ENCODE peak calls at places on chromosomes 2 and 18, in seven cellular contexts. D, A, L, H, U, T and Z are unnamed samples.

GRCh38 chr18:54859667-54860421 is 31.6 kb downstream of the RAB27B start:
- DNase-seq in L (no peak), U (no peak), A (peak; percentile 15), D (no peak), T (no peak), H (no peak), Z (no peak)

GRCh38 chr18:48531979-48532378 is 6.9 kb upstream of the CTIF start:
- DNase-seq in U (no peak), A (no peak), T (no peak), D (no peak), H (no peak), L (no peak), Z (no peak)

GRCh38 chr18:63040788-63041410 is 278.7 kb downstream of the BCL2 start:
- DNase-seq in H (no peak), A (peak; percentile 5), D (no peak), L (no peak), U (no peak), T (no peak), Z (no peak)

GRCh38 chr18:8208716-8209115 is 400.5 kb upstream of the RAB12 start:
- DNase-seq in T (no peak), H (no peak), U (no peak), D (no peak), L (no peak), A (no peak), Z (no peak)

GRCh38 chr18:57705011-57705410 is 83.4 kb upstream of the NARS1 start:
- DNase-seq in D (no peak), U (no peak), A (no peak), T (no peak), L (no peak), H (no peak), Z (no peak)

GRCh38 chr2:218284106-218284811 is 8.0 kb downstream of the TMBIM1 start:
- DNase-seq in L (peak; percentile 83), T (no peak), A (peak; percentile 84), U (no peak), D (peak; percentile 75), H (peak; percentile 71), Z (peak; percentile 69)

GRCh38 chr2:693606-694005 is 16.4 kb upstream of the TMEM18 start:
- DNase-seq in H (no peak), L (no peak), U (no peak), T (no peak), D (no peak), A (no peak), Z (no peak)

GRCh38 chr2:97950329-97951154 is 45.2 kb downstream of the TMEM131 start:
- DNase-seq in H (no peak), U (no peak), A (peak; percentile 84), D (no peak), L (no peak), T (no peak), Z (no peak)

GRCh38 chr18:25895518-25895917 is 194.9 kb downstream of the SS18 start:
- DNase-seq in U (no peak), L (no peak), T (no peak), A (no peak), H (no peak), D (no peak), Z (no peak)

GRCh38 chr2:161124186-161124585 is 36.0 kb upstream of the TANK start:
- DNase-seq in H (no peak), A (no peak), U (no peak), T (no peak), L (no peak), D (no peak), Z (no peak)

GRCh38 chr2:237700583-237701032 is 73.2 kb downstream of the LRRFIP1 start:
- DNase-seq in D (no peak), U (peak; percentile 84), H (peak; percentile 66), T (no peak), L (no peak), A (peak; percentile 60), Z (no peak)

GRCh38 chr18:7596133-7596532 is 29.0 kb downstream of the PTPRM start:
- DNase-seq in A (peak; percentile 23), D (no peak), U (no peak), H (no peak), L (no peak), T (no peak), Z (no peak)

DNA sequence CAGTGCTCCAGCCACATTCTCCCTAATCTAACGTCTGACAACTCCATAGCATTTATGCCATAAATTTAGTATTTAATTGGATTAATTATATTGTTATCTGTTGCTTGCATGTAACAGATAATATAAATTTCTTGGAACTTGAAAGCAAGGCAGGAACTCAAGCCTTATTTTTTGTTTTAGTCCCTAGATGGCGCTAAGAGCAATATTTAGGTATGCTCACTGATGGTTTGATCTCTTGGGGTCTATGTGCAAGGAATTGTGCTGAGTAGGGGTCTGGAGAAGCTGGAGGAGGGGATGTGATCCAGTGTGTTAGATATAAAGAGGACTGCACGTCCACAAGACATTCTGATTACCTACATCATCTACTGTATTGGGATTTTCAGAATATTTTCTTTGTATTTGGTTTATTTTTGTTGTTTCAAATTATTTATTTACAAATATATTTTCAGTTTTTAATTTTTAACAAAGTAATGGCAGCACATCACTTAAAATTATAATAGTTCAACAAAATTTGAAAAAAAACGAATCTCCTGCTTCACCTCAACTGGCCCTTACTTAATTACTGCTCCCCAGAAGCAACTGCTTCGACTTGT is 32.8 kb downstream of the KATNAL2 start:
- DNase-seq in T (no peak), H (no peak), D (no peak), L (no peak), U (no peak), A (peak; percentile 36), Z (no peak)
- TF ChIP-seq CTCF in T (peak; percentile 62), H (peak; percentile 34), D (no peak), L (peak; percentile 51), U (peak; percentile 40), A (peak; percentile 39), Z (peak; percentile 21)

GRCh38 chr2:88451647-88452150 is 794 bp downstream of the FOXI3 start:
- DNase-seq in L (no peak), H (no peak), U (no peak), T (no peak), A (no peak), D (peak; percentile 14), Z (peak; percentile 4)
- H3K4me3 ChIP-seq in L (no peak overlapping the region), H (peak overlapping the region; percentile 28), U (no peak overlapping the region), T (no peak overlapping the region), A (no peak overlapping the region), D (no peak overlapping the region), Z (peak overlapping the region; percentile 28)

GRCh38 chr2:16250886-16251285 is 310.5 kb downstream of the MYCN start:
- DNase-seq in L (no peak), A (peak; percentile 90), T (no peak), D (no peak), H (no peak), U (no peak), Z (no peak)

GRCh38 chr2:16252891-16253290 is 312.5 kb downstream of the MYCN start:
- DNase-seq in L (no peak), H (no peak), D (peak; percentile 22), A (no peak), T (no peak), U (no peak), Z (no peak)

GRCh38 chr2:16250466-16250865 is 310.1 kb downstream of the MYCN start:
- DNase-seq in H (no peak), U (no peak), A (no peak), D (no peak), L (no peak), T (no peak), Z (no peak)

GRCh38 chr2:16252251-16252650 is 311.9 kb downstream of the MYCN start:
- DNase-seq in L (no peak), A (no peak), H (no peak), D (peak; percentile 29), T (no peak), U (no peak), Z (no peak)

GRCh38 chr2:16251511-16252205 is 311.3 kb downstream of the MYCN start:
- DNase-seq in T (no peak), H (no peak), L (no peak), D (no peak), U (no peak), A (no peak), Z (no peak)
- H3K27me3 ChIP-seq in T (no peaks in the 10 kb centered on the region), H (no peaks in the 10 kb centered on the region), L (no peaks in the 10 kb centered on the region), D (no peaks in the 10 kb centered on the region), U (no peaks in the 10 kb centered on the region), A (peaks cover 28% of the 10 kb centered on the region), Z (no peaks in the 10 kb centered on the region)

GRCh38 chr18:24544141-24544498 is 83.7 kb downstream of the HRH4 start:
- DNase-seq in H (no peak), L (no peak), T (peak; percentile 3), A (peak; percentile 23), U (peak; percentile 7), D (peak; percentile 3), Z (no peak)
- TF ChIP-seq CTCF in H (peak; percentile 37), L (peak; percentile 50), T (peak; percentile 6), A (peak; percentile 36), U (peak; percentile 51), D (no peak), Z (no peak)

GRCh38 chr2:85666937-85667336 is 1.1 kb downstream of the SFTPB start:
- DNase-seq in U (no peak), D (no peak), T (no peak), H (no peak), A (no peak), L (no peak), Z (no peak)
- H3K4me3 ChIP-seq in U (no peak overlapping the region), D (no peak overlapping the region), T (no peak overlapping the region), H (no peak overlapping the region), A (no peak overlapping the region), L (no peak overlapping the region), Z (no peak overlapping the region)

DNA sequence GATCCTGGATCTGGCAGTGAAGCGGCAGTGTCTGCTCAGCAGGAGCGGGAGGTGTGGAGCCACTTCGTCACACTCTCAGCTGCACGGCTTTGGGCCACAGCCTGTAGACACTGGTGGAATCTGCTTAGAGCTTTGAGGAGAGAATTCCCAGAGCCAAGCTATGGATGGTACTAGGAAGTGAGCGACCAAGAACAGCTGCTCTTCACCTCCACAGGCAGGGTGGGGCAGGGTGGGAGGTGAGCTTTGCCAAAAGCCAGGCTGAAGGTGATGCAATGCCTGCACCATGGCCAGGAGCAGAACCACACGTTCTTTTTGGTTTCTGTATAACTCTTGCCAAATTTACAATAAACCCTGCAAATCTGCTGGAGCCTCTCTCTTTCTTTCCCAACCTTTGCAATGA is 226.1 kb downstream of the ANKRD30B start:
- DNase-seq in A (no peak), H (no peak), T (no peak), L (no peak), D (peak; percentile 34), U (no peak), Z (no peak)
- H3K27me3 ChIP-seq in A (no peaks in the 10 kb centered on the region), H (no peaks in the 10 kb centered on the region), T (no peaks in the 10 kb centered on the region), L (no peaks in the 10 kb centered on the region), D (no peaks in the 10 kb centered on the region), U (peaks cover 7% of the 10 kb centered on the region), Z (no peaks in the 10 kb centered on the region)